ENCODE peak calls at places on chromosomes 6 and 20, in seven cellular contexts. R is stomach, L is K562, N is HCT116, G is spleen, X is body of pancreas, J is transverse colon. U is an unnamed sample.

GRCh38 chr20:58706975-58707681 is 14.5 kb downstream of the NPEPL1 start:
- DNase-seq in R (no peak), L (no peak), N (no peak), G (peak), X (no peak), J (peak), U (peak)

GRCh38 chr6:144897441-144897921 is 612.3 kb downstream of the UTRN start:
- DNase-seq in R (no peak), L (no peak), N (peak), G (no peak), X (no peak), J (no peak), U (no peak)

GRCh38 chr6:5529733-5530132 is 268.4 kb downstream of the FARS2 start:
- DNase-seq in R (no peak), L (no peak), N (no peak), G (no peak), X (no peak), J (no peak), U (no peak)

GRCh38 chr6:166308769-166309589 is 787 bp upstream of the PRR18 start:
- DNase-seq in R (peak), L (no peak), N (no peak), G (no peak), X (peak), J (no peak), U (peak)

GRCh38 chr6:151340206-151340978 is 51.0 kb downstream of the ZBTB2 start:
- DNase-seq in R (no peak), L (no peak), N (no peak), G (no peak), X (no peak), J (no peak), U (no peak)

GRCh38 chr6:156791261-156791850 is 14.2 kb downstream of the ARID1B start:
- DNase-seq in R (no peak), L (peak), N (no peak), G (no peak), X (peak), J (no peak), U (no peak)

GRCh38 chr6:46935687-46936086 is 13.9 kb upstream of the ADGRF5 start:
- DNase-seq in R (no peak), L (no peak), N (no peak), G (no peak), X (no peak), J (no peak), U (peak)

GRCh38 chr20:61762208-61762710 is 303.4 kb downstream of the TAF4 start:
- DNase-seq in R (no peak), L (no peak), N (no peak), G (no peak), X (no peak), J (no peak), U (no peak)

GRCh38 chr20:14860410-14860814 is 523.0 kb upstream of the FLRT3 start:
- DNase-seq in R (no peak), L (no peak), N (no peak), G (no peak), X (no peak), J (no peak), U (no peak)

GRCh38 chr6:3390698-3391097 is 66.2 kb downstream of the SLC22A23 start:
- DNase-seq in R (peak), L (peak), N (peak), G (no peak), X (peak), J (peak), U (peak)

GRCh38 chr6:89111933-89112332 is 5.9 kb downstream of the SRSF12 start:
- DNase-seq in R (no peak), L (no peak), N (peak), G (no peak), X (no peak), J (no peak), U (no peak)

GRCh38 chr6:162750776-162751175 is 23.0 kb downstream of the PACRG start:
- DNase-seq in R (no peak), L (no peak), N (no peak), G (no peak), X (no peak), J (no peak), U (no peak)

GRCh38 chr6:116672306-116672705 is 3.7 kb upstream of the ZUP1 start:
- DNase-seq in R (no peak), L (no peak), N (no peak), G (no peak), X (no peak), J (no peak), U (no peak)

GRCh38 chr6:11738681-11739375 is 39.8 kb downstream of the ADTRP start:
- DNase-seq in R (no peak), L (no peak), N (no peak), G (no peak), X (no peak), J (no peak), U (no peak)

GRCh38 chr20:45918779-45919535 is 7.0 kb upstream of the PLTP start:
- DNase-seq in R (no peak), L (no peak), N (no peak), G (no peak), X (no peak), J (no peak), U (no peak)

GRCh38 chr6:137722749-137723272 is 144.2 kb upstream of the TNFAIP3 start:
- DNase-seq in R (no peak), L (no peak), N (no peak), G (no peak), X (no peak), J (no peak), U (no peak)

GRCh38 chr20:25318471-25319240 is 70.8 kb downstream of the PYGB start:
- DNase-seq in R (peak), L (no peak), N (no peak), G (peak), X (peak), J (no peak), U (no peak)
- TF ChIP-seq POLR2A in R (no peak), L (no peak), N (no peak), G (no peak), X (no peak), J (no peak), U (no peak)

DNA sequence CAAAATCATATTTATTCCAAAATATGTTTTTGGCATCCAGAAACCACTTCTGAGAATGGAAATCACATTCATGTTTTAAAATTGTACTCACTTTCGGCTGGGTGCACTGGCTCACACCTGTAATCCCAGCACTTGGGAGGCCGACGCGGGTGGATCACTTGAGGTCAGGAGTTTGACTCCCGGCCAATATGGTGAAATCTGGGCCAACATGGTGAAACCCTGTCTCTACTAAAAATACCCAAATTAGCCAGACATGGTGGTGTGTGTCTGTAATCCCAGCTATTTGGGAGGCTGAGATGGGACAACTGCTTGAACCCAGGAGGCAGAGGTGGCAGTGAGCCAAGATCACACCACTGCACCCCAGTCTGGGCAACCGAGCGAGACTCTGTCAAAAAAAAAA is 580.7 kb downstream of the MAFB start:
- DNase-seq in R (no peak), L (no peak), N (no peak), G (no peak), X (no peak), J (no peak), U (no peak)
- TF ChIP-seq POLR2A in R (no peak), L (no peak), N (no peak), G (no peak), X (no peak), J (no peak), U (no peak)

GRCh38 chr6:26202811-26203583 is 115.8 kb downstream of the HFE start:
- DNase-seq in R (no peak), L (no peak), N (no peak), G (no peak), X (no peak), J (no peak), U (no peak)

GRCh38 chr6:26204332-26205160 is 117.3 kb downstream of the HFE start:
- DNase-seq in R (peak), L (peak), N (peak), G (peak), X (peak), J (peak), U (peak)

GRCh38 chr6:26205625-26206574 is 118.7 kb downstream of the HFE start:
- DNase-seq in R (no peak), L (peak), N (peak), G (no peak), X (no peak), J (peak), U (no peak)

GRCh38 chr6:26205161-26205624 is 118.0 kb downstream of the HFE start:
- DNase-seq in R (peak), L (peak), N (peak), G (peak), X (peak), J (peak), U (peak)

DNA sequence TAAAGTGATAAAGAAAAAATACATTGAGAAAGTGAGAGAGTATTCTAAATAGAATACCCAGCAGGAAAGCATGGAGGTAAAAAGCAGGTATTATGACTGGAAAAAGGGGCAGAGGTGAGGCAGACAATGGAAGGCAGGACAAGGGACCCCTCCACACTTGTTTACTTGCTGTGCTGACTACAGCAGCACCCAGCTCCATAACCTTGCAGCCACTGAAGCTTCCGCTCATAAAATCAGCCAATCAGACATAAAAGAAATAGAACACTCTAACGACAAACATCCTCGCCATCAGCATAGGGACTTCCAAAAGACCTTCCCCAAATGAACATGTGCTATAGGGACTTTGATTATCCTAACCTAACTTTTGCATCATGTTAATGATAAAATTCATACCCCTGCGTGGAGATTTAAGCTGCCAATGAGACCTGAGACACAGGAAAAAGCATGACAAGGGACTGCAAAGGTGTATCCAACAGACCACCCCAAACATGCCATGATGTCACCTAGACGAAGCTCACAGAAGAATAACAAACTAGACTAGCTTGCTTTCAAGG is 120.1 kb downstream of the HFE start:
- DNase-seq in R (no peak), L (no peak), N (no peak), G (no peak), X (no peak), J (no peak), U (no peak)
- TF ChIP-seq POLR2A in R (no peak), L (peak), N (no peak), G (no peak), X (no peak), J (no peak), U (no peak)

GRCh38 chr6:26232306-26232949 is 132.6 kb upstream of the BTN3A2 start:
- DNase-seq in R (no peak), L (no peak), N (no peak), G (no peak), X (no peak), J (no peak), U (no peak)
- TF ChIP-seq POLR2A in R (no peak), L (no peak), N (no peak), G (peak), X (no peak), J (no peak), U (no peak)

GRCh38 chr6:71290611-71291010 is 2.0 kb downstream of the OGFRL1 start:
- DNase-seq in R (no peak), L (no peak), N (no peak), G (no peak), X (no peak), J (no peak), U (no peak)
- TF ChIP-seq POLR2A in R (no peak), L (no peak), N (no peak), G (no peak), X (no peak), J (no peak), U (no peak)

GRCh38 chr20:64255361-64256281 is at the start of gene PCMTD2:
- DNase-seq in R (peak), L (peak), N (peak), G (peak), X (peak), J (peak), U (peak)
- TF ChIP-seq POLR2A in R (no peak), L (peak), N (peak), G (peak), X (peak), J (peak), U (peak)

GRCh38 chr6:27809939-27810767 is 102.0 kb downstream of the OR2B2 start:
- DNase-seq in R (peak), L (peak), N (peak), G (peak), X (peak), J (peak), U (peak)
- TF ChIP-seq POLR2A in R (peak), L (peak), N (peak), G (peak), X (peak), J (peak), U (peak)

GRCh38 chr20:32189691-32190607 is 17.6 kb downstream of the PLAGL2 start:
- DNase-seq in R (peak), L (no peak), N (no peak), G (peak), X (no peak), J (peak), U (peak)
- TF ChIP-seq POLR2A in R (no peak), L (no peak), N (no peak), G (no peak), X (no peak), J (no peak), U (no peak)

GRCh38 chr20:2657674-2658073 is 5.2 kb downstream of the NOP56 start:
- DNase-seq in R (no peak), L (no peak), N (no peak), G (no peak), X (no peak), J (no peak), U (no peak)

GRCh38 chr20:2656471-2657117 is 4.2 kb downstream of the NOP56 start:
- DNase-seq in R (no peak), L (no peak), N (no peak), G (no peak), X (no peak), J (no peak), U (no peak)

GRCh38 chr20:2659547-2659946 is 4.5 kb downstream of the IDH3B start:
- DNase-seq in R (no peak), L (no peak), N (no peak), G (no peak), X (no peak), J (no peak), U (no peak)

GRCh38 chr20:2657241-2657640 is 4.8 kb downstream of the NOP56 start:
- DNase-seq in R (no peak), L (no peak), N (no peak), G (no peak), X (no peak), J (no peak), U (no peak)

DNA sequence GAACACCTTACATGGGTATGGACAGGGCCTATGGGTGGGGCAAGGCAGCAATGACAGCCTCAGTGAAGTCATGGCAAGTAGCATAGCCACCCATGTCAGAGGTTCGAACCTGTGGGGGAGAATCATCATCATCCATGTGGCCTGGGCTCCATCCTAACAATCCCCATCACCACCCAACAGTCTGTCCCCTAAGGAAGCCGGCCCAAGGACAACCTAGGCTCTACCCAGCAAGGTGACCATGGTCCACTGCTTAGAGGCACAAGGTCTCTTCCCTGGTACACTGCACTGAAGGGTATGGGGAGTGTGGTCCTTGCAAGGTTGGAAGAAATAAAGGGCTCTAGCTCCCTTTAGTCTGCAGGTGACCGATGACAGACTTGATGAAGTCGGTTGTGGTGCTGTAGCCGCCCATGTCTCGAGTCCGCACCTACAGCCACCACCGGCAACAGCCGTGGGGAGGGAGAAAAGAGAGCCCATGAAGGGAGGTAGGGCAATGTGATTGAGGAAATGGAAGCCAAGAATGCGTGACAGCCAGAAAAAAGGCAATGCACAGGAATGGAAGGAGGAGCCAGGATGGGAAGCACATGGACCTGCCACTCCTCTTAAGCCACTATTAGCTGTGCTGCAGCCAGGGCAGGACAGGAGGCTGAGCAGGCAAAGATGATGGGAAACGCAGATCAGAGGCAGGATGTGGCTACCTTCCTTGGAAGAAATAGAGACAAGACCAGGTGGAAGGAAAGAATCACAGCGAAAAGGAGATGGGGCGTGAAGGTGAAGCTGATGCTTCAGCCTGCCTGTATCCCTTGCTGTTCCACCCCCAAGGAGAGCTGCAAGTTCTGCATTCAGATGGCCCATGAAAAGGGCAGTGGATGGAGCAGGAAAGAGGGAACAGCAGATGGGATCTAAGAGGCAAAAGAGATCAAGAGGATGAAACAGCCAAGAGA is 5.3 kb downstream of the IDH3B start:
- DNase-seq in R (no peak), L (no peak), N (no peak), G (no peak), X (no peak), J (no peak), U (no peak)
- TF ChIP-seq POLR2A in R (no peak), L (peak), N (no peak), G (no peak), X (no peak), J (peak), U (no peak)